ENCODE peak calls at places on chromosomes 1 and 21, in nine cellular contexts. L is PC-3, Y is psoas muscle, J is transverse colon, N is mesenchymal stem cell, V is AG09309, Z is fibroblast of lung, H is colonic mucosa, Q is aorta. I is an unnamed sample.

GRCh38 chr1:216731562-216731961 is 8.3 kb upstream of the ESRRG start:
- DNase-seq in H (no peak), V (no peak), L (no peak), Y (no peak), J (no peak), Z (no peak), N (no peak), Q (no peak), I (no peak)

GRCh38 chr1:174075245-174075692 is 53.1 kb upstream of the RC3H1 start:
- DNase-seq in H (no peak), J (no peak), Q (no peak), N (no peak), V (no peak), Z (peak; percentile 47), L (no peak), Y (no peak), I (no peak)

GRCh38 chr1:172143384-172144025 is 277.0 kb upstream of the C1orf105 start:
- DNase-seq in V (no peak), Y (no peak), H (no peak), N (peak; percentile 38), Q (no peak), L (no peak), J (no peak), Z (peak; percentile 89), I (no peak)

GRCh38 chr1:207644479-207644851 is 468 bp upstream of the CR1L start:
- DNase-seq in H (no peak), L (no peak), N (no peak), Z (no peak), V (no peak), Y (no peak), J (no peak), Q (no peak), I (no peak)

GRCh38 chr1:218259800-218260199 is 25.3 kb upstream of the RRP15 start:
- DNase-seq in Y (no peak), L (peak; percentile 64), V (no peak), Q (no peak), Z (no peak), H (no peak), J (no peak), N (no peak), I (no peak)

GRCh38 chr1:209577346-209577745 is 6.2 kb upstream of the CAMK1G start:
- DNase-seq in J (no peak), L (peak; percentile 50), Z (no peak), N (peak; percentile 62), Y (no peak), Q (no peak), V (no peak), H (no peak), I (no peak)

GRCh38 chr1:165152727-165153126 is 203.8 kb downstream of the LMX1A start:
- DNase-seq in H (no peak), Q (no peak), V (no peak), J (no peak), Y (peak; percentile 64), Z (no peak), N (no peak), L (peak; percentile 70), I (no peak)

GRCh38 chr1:184113251-184113650 is 61.7 kb downstream of the TSEN15 start:
- DNase-seq in Y (no peak), Z (no peak), H (no peak), V (no peak), L (no peak), Q (no peak), N (peak; percentile 45), J (no peak), I (no peak)

GRCh38 chr21:45302082-45303061 is 14.7 kb upstream of the POFUT2 start:
- DNase-seq in Y (peak; percentile 82), Z (peak; percentile 56), H (no peak), N (no peak), Q (peak; percentile 55), L (no peak), J (peak; percentile 65), V (no peak), I (no peak)

GRCh38 chr1:208834346-208835081 is 590.3 kb upstream of the PLXNA2 start:
- DNase-seq in Y (no peak), H (no peak), L (no peak), J (no peak), N (peak; percentile 3), Z (peak; percentile 1), V (no peak), Q (no peak), I (no peak)

GRCh38 chr1:34286547-34286946 is 109.8 kb downstream of the C1orf94 start:
- DNase-seq in Y (no peak), Z (no peak), L (no peak), V (no peak), J (no peak), N (no peak), Q (no peak), H (no peak), I (no peak)

GRCh38 chr1:21334214-21335087 is 44.2 kb upstream of the ECE1 start:
- DNase-seq in Q (peak; percentile 92), Z (peak; percentile 76), J (peak; percentile 83), Y (peak; percentile 79), N (peak; percentile 99), H (peak; percentile 78), V (peak; percentile 76), L (peak; percentile 84), I (no peak)
- H3K4me3 ChIP-seq in Q (no peak overlapping the region), Z (peak overlapping the region; percentile 23), J (no peak overlapping the region), Y (peak overlapping the region; percentile 43), N (peak overlapping the region; percentile 71), H (no peak overlapping the region), V (peak overlapping the region; percentile 35), L (peak overlapping the region; percentile 48), I (no peak overlapping the region)

GRCh38 chr1:85275701-85276289 is 637 bp downstream of the BCL10 start:
- DNase-seq in N (peak; percentile 65), J (peak; percentile 25), Q (no peak), L (no peak), V (no peak), H (no peak), Y (no peak), Z (no peak), I (no peak)

GRCh38 chr1:85273397-85273796 is 3.0 kb downstream of the BCL10 start:
- DNase-seq in Q (no peak), L (no peak), Y (no peak), H (no peak), V (no peak), N (no peak), J (no peak), Z (no peak), I (no peak)

GRCh38 chr1:85277027-85277625 is 694 bp upstream of the BCL10 start:
- DNase-seq in N (no peak), L (no peak), J (no peak), H (no peak), V (no peak), Y (no peak), Z (no peak), Q (no peak), I (no peak)

GRCh38 chr1:85276290-85277026 is at the start of gene BCL10:
- DNase-seq in H (peak; percentile 99), Y (peak; percentile 99), Z (peak; percentile 98), N (peak; percentile 99), Q (peak; percentile 99), V (peak; percentile 87), L (peak; percentile 99), J (peak; percentile 99), I (peak; percentile 92)

GRCh38 chr1:85274969-85275453 is 1.4 kb downstream of the BCL10 start:
- DNase-seq in Y (no peak), Q (no peak), Z (peak; percentile 85), L (peak; percentile 84), J (no peak), V (no peak), H (peak; percentile 59), N (peak; percentile 96), I (no peak)
- H3K4me3 ChIP-seq in Y (peak overlapping the region; percentile 87), Q (no peak overlapping the region), Z (peak overlapping the region; percentile 88), L (peak overlapping the region; percentile 89), J (peak overlapping the region; percentile 86), V (peak overlapping the region; percentile 93), H (peak overlapping the region; percentile 84), N (peak overlapping the region; percentile 98), I (peak overlapping the region; percentile 83)

GRCh38 chr1:203276916-203277535 is 28.3 kb upstream of the BTG2 start:
- DNase-seq in Q (no peak), Z (no peak), V (no peak), N (no peak), L (no peak), Y (peak; percentile 70), H (no peak), J (no peak), I (no peak)

GRCh38 chr1:203275656-203276272 is 29.6 kb upstream of the BTG2 start:
- DNase-seq in J (no peak), Q (no peak), Z (no peak), L (no peak), Y (no peak), N (no peak), H (no peak), V (no peak), I (no peak)

GRCh38 chr1:203274603-203275381 is 30.5 kb upstream of the BTG2 start:
- DNase-seq in J (no peak), N (peak; percentile 83), H (peak; percentile 28), Y (peak; percentile 84), L (no peak), Z (no peak), Q (no peak), V (no peak), I (no peak)

GRCh38 chr1:203278087-203278884 is 27.0 kb upstream of the BTG2 start:
- DNase-seq in H (peak; percentile 79), Q (peak; percentile 91), V (peak; percentile 39), L (no peak), Y (peak; percentile 98), Z (peak; percentile 79), N (peak; percentile 98), J (peak; percentile 83), I (no peak)

DNA sequence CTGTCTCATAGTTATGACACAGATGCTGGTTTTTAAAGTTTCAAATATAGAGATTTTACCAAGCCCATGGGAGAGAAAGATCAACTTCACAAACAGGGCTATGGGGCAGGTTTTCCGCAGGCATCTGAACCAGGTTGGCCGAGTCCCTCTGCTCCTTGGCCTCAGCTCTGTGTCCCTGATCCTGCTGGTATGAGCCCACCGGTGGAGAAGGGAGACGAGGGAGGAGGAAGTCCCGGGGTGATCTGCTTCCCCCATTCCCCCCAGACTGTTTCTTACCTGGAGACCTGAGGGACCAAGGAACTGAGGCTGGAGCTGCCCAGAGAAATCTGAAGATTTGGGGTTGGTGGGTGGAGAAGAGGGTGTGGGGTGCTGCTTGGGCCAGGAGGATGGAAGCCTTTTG is 28.9 kb upstream of the BTG2 start:
- DNase-seq in V (no peak), N (no peak), Q (no peak), Y (no peak), H (no peak), J (no peak), Z (no peak), L (no peak), I (no peak)
- H3K4me3 ChIP-seq in V (no peak overlapping the region), N (no peak overlapping the region), Q (no peak overlapping the region), Y (no peak overlapping the region), H (no peak overlapping the region), J (no peak overlapping the region), Z (no peak overlapping the region), L (no peak overlapping the region), I (no peak overlapping the region)

DNA sequence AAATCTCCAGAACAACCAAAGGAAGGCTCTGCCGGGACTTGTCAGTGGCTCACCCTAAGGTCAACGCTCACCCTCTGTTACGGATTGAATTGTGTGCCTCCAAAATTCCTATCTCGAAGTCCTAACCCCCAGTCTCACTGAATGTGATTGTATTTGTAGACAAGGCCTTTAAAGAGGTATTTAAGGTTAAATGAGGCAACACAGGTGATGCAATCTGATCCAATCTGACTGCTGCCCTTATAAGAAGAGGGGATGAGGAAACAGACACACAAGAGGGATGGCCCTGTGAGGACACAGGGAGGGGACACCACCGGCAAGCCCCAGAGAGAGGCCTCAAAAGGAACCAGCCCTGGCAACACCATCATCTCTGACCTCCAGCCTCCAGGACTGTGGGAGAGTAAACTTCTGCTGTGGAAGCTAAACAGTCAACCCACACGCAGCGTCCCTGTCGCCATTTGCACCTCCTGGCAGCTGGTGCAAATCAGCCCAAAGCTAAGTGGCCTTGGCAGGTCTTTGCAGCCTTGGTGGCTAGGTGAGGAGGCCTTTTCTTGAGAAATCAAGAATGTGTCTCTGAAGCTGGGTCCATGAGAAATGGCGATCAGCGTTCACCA is 24.2 kb downstream of the UBASH3A start:
- DNase-seq in Q (no peak), N (no peak), H (no peak), Y (no peak), J (no peak), Z (no peak), V (no peak), L (no peak), I (no peak)
- H3K4me3 ChIP-seq in Q (no peak overlapping the region), N (no peak overlapping the region), H (no peak overlapping the region), Y (no peak overlapping the region), J (no peak overlapping the region), Z (no peak overlapping the region), V (no peak overlapping the region), L (no peak overlapping the region), I (no peak overlapping the region)

I was measured in retinal pigment epithelial cell.